ENCODE peak calls at places on chromosomes 12 and 14, in nine cellular contexts. B is A549, A is OCI-LY7, I is right atrium auricular region, K is prostate gland, Q is kidney, W is heart right ventricle, T is esophagus squamous epithelium, Z is lower lobe of right lung. U is an unnamed sample. For H3K4me1 and H3K9me3, the result is how much of the 10 kb centered on the place peaks cover.

GRCh38 chr14:24741871-24742270 is 107.9 kb upstream of the GZMB start:
- DNase-seq in B (no peak), A (no peak), I (no peak), K (no peak), Q (no peak), W (no peak), T (no peak), Z (no peak), U (peak)

GRCh38 chr14:72657214-72657921 is 236.5 kb downstream of the DPF3 start:
- DNase-seq in B (no peak), A (no peak), I (no peak), K (no peak), Q (no peak), W (no peak), T (no peak), Z (no peak), U (no peak)

GRCh38 chr12:49055092-49055491 is 5.5 kb downstream of the KMT2D start:
- DNase-seq in B (no peak), A (no peak), I (no peak), K (no peak), Q (no peak), W (no peak), T (no peak), Z (no peak), U (no peak)

GRCh38 chr12:16027012-16027411 is 115.9 kb downstream of the DERA start:
- DNase-seq in B (no peak), A (no peak), I (no peak), K (no peak), Q (no peak), W (no peak), T (no peak), Z (no peak), U (no peak)

GRCh38 chr14:52553671-52554575 is 1.3 kb downstream of the GPR137C start:
- DNase-seq in B (no peak), A (peak), I (peak), K (peak), Q (peak), W (peak), T (peak), Z (peak), U (peak)

GRCh38 chr12:89882051-89882450 is 173.4 kb upstream of the ATP2B1 start:
- DNase-seq in B (no peak), A (no peak), I (no peak), K (no peak), Q (no peak), W (no peak), T (no peak), Z (no peak), U (no peak)

GRCh38 chr12:66679441-66680069 is 679 bp upstream of the GRIP1 start:
- DNase-seq in B (no peak), A (no peak), I (no peak), K (no peak), Q (no peak), W (no peak), T (no peak), Z (no peak), U (no peak)

GRCh38 chr14:33938131-33938949 is 12.5 kb downstream of the EGLN3 start:
- DNase-seq in B (peak), A (no peak), I (peak), K (peak), Q (peak), W (peak), T (no peak), Z (no peak), U (peak)

GRCh38 chr14:54047645-54048308 is 91.2 kb upstream of the BMP4 start:
- DNase-seq in B (no peak), A (no peak), I (no peak), K (no peak), Q (no peak), W (no peak), T (no peak), Z (no peak), U (no peak)

GRCh38 chr14:91693342-91693741 is 38.5 kb downstream of the CATSPERB start:
- DNase-seq in B (no peak), A (no peak), I (no peak), K (no peak), Q (no peak), W (no peak), T (no peak), Z (no peak), U (no peak)

GRCh38 chr12:92363295-92364146 is 217.9 kb upstream of the BTG1 start:
- DNase-seq in B (no peak), A (peak), I (peak), K (no peak), Q (peak), W (peak), T (no peak), Z (peak), U (no peak)

GRCh38 chr14:29757711-29758233 is 169.9 kb downstream of the PRKD1 start:
- DNase-seq in B (no peak), A (no peak), I (no peak), K (peak), Q (no peak), W (no peak), T (no peak), Z (no peak), U (no peak)

GRCh38 chr12:70248916-70249315 is 5.7 kb downstream of the CNOT2 start:
- DNase-seq in B (no peak), A (no peak), I (no peak), K (no peak), Q (no peak), W (no peak), T (no peak), Z (no peak), U (no peak)

GRCh38 chr12:70251226-70251625 is 8.0 kb downstream of the CNOT2 start:
- DNase-seq in B (no peak), A (no peak), I (no peak), K (no peak), Q (no peak), W (no peak), T (no peak), Z (no peak), U (no peak)

GRCh38 chr12:70252832-70253231 is 9.6 kb downstream of the CNOT2 start:
- DNase-seq in B (no peak), A (no peak), I (no peak), K (no peak), Q (no peak), W (no peak), T (no peak), Z (no peak), U (no peak)

GRCh38 chr12:70247653-70248199 is 4.5 kb downstream of the CNOT2 start:
- DNase-seq in B (no peak), A (no peak), I (no peak), K (no peak), Q (no peak), W (no peak), T (no peak), Z (no peak), U (no peak)

DNA sequence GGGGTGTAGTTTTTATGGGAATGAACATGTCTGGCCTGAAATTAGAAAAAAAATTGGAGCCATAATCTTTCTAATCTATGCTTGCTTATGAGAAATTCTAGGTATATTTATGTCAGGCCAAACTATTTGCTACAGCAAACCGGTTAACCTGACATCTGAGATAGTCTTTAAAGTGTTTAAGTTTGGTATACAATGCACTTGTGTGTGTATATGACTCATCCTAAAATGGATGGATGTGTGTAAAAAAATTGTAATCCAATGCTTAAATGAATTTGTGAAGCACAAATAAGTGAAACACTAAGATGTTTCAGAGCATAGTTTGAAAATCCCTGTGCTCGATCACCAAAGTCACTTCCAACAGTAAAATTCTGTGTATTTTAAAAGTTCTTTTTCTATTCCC is 6.7 kb downstream of the CNOT2 start:
- DNase-seq in B (no peak), A (no peak), I (no peak), K (no peak), Q (no peak), W (no peak), T (no peak), Z (no peak), U (no peak)
- H3K4me1 ChIP-seq in B (under half), A (half or more), I (under half), K (under half), Q (under half), W (half or more), T (under half), Z (half or more), U (under half)

DNA sequence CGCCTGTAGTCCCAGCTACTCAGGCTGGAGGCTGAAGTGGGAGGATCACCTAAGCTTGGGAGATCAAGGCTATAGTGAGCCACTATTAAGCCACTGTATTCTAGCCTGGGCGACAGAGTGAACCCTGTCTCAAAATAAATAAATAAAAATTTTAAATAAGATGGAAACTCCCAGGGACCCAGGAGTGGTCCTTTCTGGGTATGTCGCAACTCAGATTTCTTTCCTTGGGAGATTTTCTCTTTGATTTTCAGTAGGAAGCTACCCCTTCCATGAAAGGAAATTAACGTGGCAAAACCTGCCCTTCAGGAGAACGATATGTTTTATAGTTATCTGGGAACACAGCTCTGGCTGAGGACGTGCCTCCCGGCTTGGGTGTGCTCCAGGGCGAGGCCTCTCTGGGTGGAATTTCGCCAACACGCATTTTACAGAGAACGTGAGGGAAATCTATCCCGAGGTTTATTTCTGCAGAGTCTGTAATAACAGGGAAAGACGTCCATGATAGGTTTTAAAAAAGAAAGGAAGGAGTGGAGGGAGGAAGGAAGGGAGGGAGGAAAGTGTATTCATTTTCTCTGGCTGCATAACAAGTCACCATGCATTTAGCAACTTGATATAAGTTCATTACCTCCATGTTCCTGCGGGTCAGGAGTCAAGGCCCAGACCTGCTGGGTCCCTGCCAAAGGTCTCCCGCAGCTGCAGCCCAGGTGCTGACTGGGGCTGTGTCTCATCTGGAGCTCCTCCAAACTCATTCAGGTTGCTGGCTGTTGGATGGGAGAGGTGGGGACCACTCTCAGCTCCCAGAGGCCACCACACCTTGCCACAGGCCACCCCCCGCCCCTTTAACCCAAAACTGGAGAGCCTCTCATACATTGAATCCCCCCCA is 80.7 kb upstream of the GSC start:
- DNase-seq in B (no peak), A (no peak), I (no peak), K (peak), Q (no peak), W (no peak), T (no peak), Z (no peak), U (no peak)
- H3K9me3 ChIP-seq in B (under half), A (under half), I (under half), K (under half), Q (under half), W (under half), T (under half), Z (under half), U (under half)

DNA sequence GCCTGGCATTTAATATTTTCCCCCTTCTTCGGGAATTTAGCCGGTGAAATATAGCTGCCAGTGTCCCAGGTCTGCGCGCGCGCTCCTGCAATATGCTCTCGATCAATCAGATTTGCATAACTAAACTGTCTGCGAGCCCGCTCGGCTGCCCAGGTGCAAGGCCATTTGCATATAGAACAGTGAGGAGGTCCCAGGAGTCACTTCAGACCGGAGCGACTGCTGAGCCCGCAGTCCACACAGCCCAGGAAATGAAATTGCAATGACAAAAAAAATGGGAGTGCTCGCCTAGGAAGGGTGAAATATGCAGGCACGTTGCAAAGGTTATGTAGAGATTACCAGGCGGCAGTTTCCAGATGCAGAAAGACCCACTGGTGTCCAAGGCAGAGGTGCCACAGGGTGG is 228.5 kb downstream of the VRK1 start:
- DNase-seq in B (no peak), A (no peak), I (no peak), K (no peak), Q (no peak), W (no peak), T (no peak), Z (no peak), U (no peak)
- H3K4me3 ChIP-seq in B (no peak), A (no peak), I (no peak), K (no peak), Q (no peak), W (no peak), T (no peak), Z (no peak), U (no peak)

GRCh38 chr12:47190271-47190750 is 110.6 kb upstream of the AMIGO2 start:
- DNase-seq in B (peak), A (no peak), I (no peak), K (no peak), Q (no peak), W (no peak), T (no peak), Z (no peak), U (peak)

GRCh38 chr12:47188576-47189441 is 109.0 kb upstream of the AMIGO2 start:
- DNase-seq in B (no peak), A (no peak), I (no peak), K (no peak), Q (no peak), W (no peak), T (no peak), Z (no peak), U (no peak)

GRCh38 chr12:47192046-47192445 is 112.3 kb upstream of the AMIGO2 start:
- DNase-seq in B (no peak), A (no peak), I (no peak), K (no peak), Q (no peak), W (no peak), T (no peak), Z (no peak), U (no peak)

GRCh38 chr12:47190905-47191304 is 111.1 kb upstream of the AMIGO2 start:
- DNase-seq in B (no peak), A (no peak), I (no peak), K (no peak), Q (no peak), W (no peak), T (no peak), Z (no peak), U (no peak)

GRCh38 chr12:47189753-47190152 is 110.0 kb upstream of the AMIGO2 start:
- DNase-seq in B (no peak), A (no peak), I (no peak), K (no peak), Q (no peak), W (no peak), T (no peak), Z (no peak), U (no peak)
- H3K4me1 ChIP-seq in B (half or more), A (half or more), I (under half), K (under half), Q (under half), W (under half), T (under half), Z (under half), U (under half)

GRCh38 chr12:131102991-131103609 is 149.4 kb downstream of the ADGRD1 start:
- DNase-seq in B (no peak), A (no peak), I (no peak), K (no peak), Q (peak), W (no peak), T (no peak), Z (no peak), U (peak)

GRCh38 chr12:131105351-131105735 is 151.6 kb downstream of the ADGRD1 start:
- DNase-seq in B (no peak), A (no peak), I (no peak), K (no peak), Q (no peak), W (no peak), T (no peak), Z (no peak), U (no peak)

GRCh38 chr12:131102493-131102931 is 148.8 kb downstream of the ADGRD1 start:
- DNase-seq in B (no peak), A (no peak), I (no peak), K (no peak), Q (peak), W (no peak), T (no peak), Z (peak), U (peak)

GRCh38 chr12:131104464-131105350 is 151.0 kb downstream of the ADGRD1 start:
- DNase-seq in B (peak), A (peak), I (peak), K (peak), Q (peak), W (peak), T (no peak), Z (peak), U (peak)

DNA sequence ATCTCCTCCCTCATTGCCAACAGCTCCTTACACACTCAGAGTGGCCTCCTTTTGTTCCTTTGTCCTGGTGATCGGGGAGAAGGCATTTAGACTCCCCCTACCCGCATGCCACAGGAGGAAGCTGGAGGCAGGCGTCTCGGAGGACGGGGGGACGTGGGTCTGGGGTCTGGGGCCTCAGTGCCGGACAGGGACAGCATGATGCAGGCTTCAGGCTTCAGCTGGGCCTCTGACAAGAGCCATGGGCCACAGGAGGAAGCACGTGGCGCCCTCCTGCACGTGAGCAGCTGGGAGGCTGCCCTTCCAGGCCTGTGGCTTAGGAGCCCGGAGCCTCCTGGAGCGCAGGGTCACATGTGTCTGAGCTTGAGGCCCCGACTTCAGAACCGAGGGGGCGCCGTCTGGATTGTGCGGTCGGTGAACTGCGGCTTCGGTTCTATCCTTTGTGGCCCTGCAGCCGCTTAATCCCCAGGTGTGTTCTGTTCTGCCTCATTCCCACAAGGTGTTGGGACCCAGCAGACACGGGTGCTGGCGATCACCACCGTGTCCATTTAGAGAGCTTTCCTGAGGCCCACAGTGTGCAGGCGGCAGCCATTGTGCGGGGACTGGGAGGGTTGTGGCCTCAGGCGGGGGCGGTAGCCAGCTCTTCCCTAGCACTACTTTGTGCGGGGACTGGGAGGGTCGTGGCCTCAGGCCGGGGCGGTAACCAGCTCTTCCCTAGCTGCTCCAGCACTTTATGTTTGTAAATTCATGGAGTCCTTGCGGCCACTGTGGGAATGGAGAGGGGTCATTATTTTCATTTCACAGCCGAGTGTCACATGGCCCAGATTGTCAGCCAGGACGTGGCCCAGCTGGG is 150.1 kb downstream of the ADGRD1 start:
- DNase-seq in B (no peak), A (no peak), I (no peak), K (no peak), Q (peak), W (no peak), T (no peak), Z (no peak), U (peak)
- H3K9me3 ChIP-seq in B (under half), A (under half), I (under half), K (under half), Q (under half), W (under half), T (under half), Z (under half), U (under half)

U was measured in SJSA1.